ENCODE peak calls at places on chromosome 20, in four cellular contexts. Q, O, B and C are unnamed samples.

GRCh38 chr20:58634121-58634817 is 16.8 kb upstream of the STX16 start:
- DNase-seq in Q (no peak), O (no peak), B (no peak), C (no peak)

GRCh38 chr20:25749667-25750066 is 53.0 kb upstream of the ZNF337 start:
- DNase-seq in Q (no peak), O (no peak), B (no peak), C (no peak)

GRCh38 chr20:23161244-23161875 is 75.2 kb upstream of the CD93 start:
- DNase-seq in Q (no peak), O (no peak), B (no peak), C (no peak)

GRCh38 chr20:48747840-48748416 is 79.9 kb downstream of the PREX1 start:
- DNase-seq in Q (no peak), O (no peak), B (no peak), C (no peak)

GRCh38 chr20:39878809-39879208 is 810.2 kb downstream of the MAFB start:
- DNase-seq in Q (no peak), O (no peak), B (no peak), C (no peak)

GRCh38 chr20:13995086-13995665 is at the start of gene MACROD2:
- DNase-seq in Q (peak), O (peak), B (peak), C (peak)

GRCh38 chr20:57598060-57598459 is 22.2 kb downstream of the ZBP1 start:
- DNase-seq in Q (no peak), O (no peak), B (no peak), C (no peak)

GRCh38 chr20:9532069-9532809 is 17.8 kb downstream of the LAMP5 start:
- DNase-seq in Q (no peak), O (no peak), B (no peak), C (no peak)

GRCh38 chr20:48638546-48638945 is 189.3 kb downstream of the PREX1 start:
- DNase-seq in Q (no peak), O (no peak), B (no peak), C (no peak)

GRCh38 chr20:43459022-43459942 is 1.6 kb downstream of the SRSF6 start:
- DNase-seq in Q (no peak), O (no peak), B (no peak), C (no peak)

GRCh38 chr20:44038681-44039123 is 124.0 kb downstream of the TOX2 start:
- DNase-seq in Q (no peak), O (peak), B (no peak), C (peak)

GRCh38 chr20:39009348-39009747 is 47.2 kb downstream of the DHX35 start:
- DNase-seq in Q (no peak), O (no peak), B (no peak), C (no peak)

GRCh38 chr20:17505664-17506517 is 25.3 kb downstream of the BFSP1 start:
- DNase-seq in Q (no peak), O (no peak), B (no peak), C (no peak)

GRCh38 chr20:24470782-24471582 is 1.6 kb downstream of the SYNDIG1 start:
- DNase-seq in Q (no peak), O (no peak), B (no peak), C (peak)

GRCh38 chr20:33649201-33649631 is 12.9 kb upstream of the C20orf144 start:
- DNase-seq in Q (no peak), O (peak), B (no peak), C (no peak)

GRCh38 chr20:37661536-37661935 is 32.3 kb upstream of the CTNNBL1 start:
- DNase-seq in Q (no peak), O (no peak), B (no peak), C (no peak)

GRCh38 chr20:2858591-2858990 is 14.7 kb upstream of the PTPRA start:
- DNase-seq in Q (no peak), O (no peak), B (no peak), C (no peak)

GRCh38 chr20:64102647-64103354 is 4.6 kb downstream of the NPBWR2 start:
- DNase-seq in Q (no peak), O (no peak), B (no peak), C (no peak)

GRCh38 chr20:32830437-32830836 is 10.7 kb downstream of the MAPRE1 start:
- DNase-seq in Q (no peak), O (peak), B (no peak), C (peak)

GRCh38 chr20:58693226-58694006 is 816 bp downstream of the NPEPL1 start:
- DNase-seq in Q (no peak), O (peak), B (no peak), C (peak)

GRCh38 chr20:46063652-46064054 is 26.1 kb downstream of the NCOA5 start:
- DNase-seq in Q (no peak), O (no peak), B (no peak), C (no peak)

GRCh38 chr20:9903048-9903651 is 64.3 kb upstream of the PAK5 start:
- DNase-seq in Q (no peak), O (no peak), B (no peak), C (no peak)

GRCh38 chr20:31595654-31596411 is 9.3 kb upstream of the ID1 start:
- DNase-seq in Q (peak), O (no peak), B (no peak), C (peak)

GRCh38 chr20:24832518-24832917 is 116.6 kb upstream of the CST7 start:
- DNase-seq in Q (no peak), O (no peak), B (no peak), C (no peak)

GRCh38 chr20:51797357-51798025 is 4.8 kb downstream of the SALL4 start:
- DNase-seq in Q (no peak), O (no peak), B (no peak), C (no peak)

GRCh38 chr20:64037498-64038213 is 1.7 kb downstream of the C20orf204 start:
- DNase-seq in Q (no peak), O (no peak), B (no peak), C (no peak)

GRCh38 chr20:5715068-5715841 is 34.9 kb upstream of the SHLD1 start:
- DNase-seq in Q (no peak), O (no peak), B (no peak), C (no peak)

GRCh38 chr20:59652381-59652780 is 48.0 kb downstream of the PHACTR3 start:
- DNase-seq in Q (no peak), O (no peak), B (no peak), C (no peak)

GRCh38 chr20:17316316-17317038 is 89.6 kb downstream of the PCSK2 start:
- DNase-seq in Q (no peak), O (no peak), B (no peak), C (no peak)

GRCh38 chr20:59669451-59669850 is 65.1 kb downstream of the PHACTR3 start:
- DNase-seq in Q (no peak), O (no peak), B (no peak), C (no peak)

GRCh38 chr20:59578602-59579403 is 25.5 kb upstream of the PHACTR3 start:
- DNase-seq in Q (peak), O (no peak), B (no peak), C (no peak)